ENCODE peak calls at places on chromosomes 11 and 22, in seven cellular contexts. W is pancreas; R is IMR-90; A is breast epithelium; H is CD4-positive, alpha-beta memory T cell; E is stomach; Q is adrenal gland. M is an unnamed sample. For H3K9me3, the result is how much of the 10 kb centered on the place peaks cover.

GRCh38 chr11:80163011-80163410 is 722.2 kb upstream of the TENM4 start:
- DNase-seq in W (no peak), R (peak), A (no peak), H (no peak), E (no peak), Q (no peak), M (no peak)

GRCh38 chr11:1927151-1928037 is 7.9 kb downstream of the TNNT3 start:
- DNase-seq in W (no peak), R (no peak), A (no peak), H (no peak), E (no peak), Q (no peak), M (no peak)

GRCh38 chr22:24426859-24427499 is 420 bp upstream of the ADORA2A start:
- DNase-seq in W (no peak), R (no peak), A (no peak), H (no peak), E (no peak), Q (no peak), M (peak)

GRCh38 chr11:127252321-127252720 is 251.8 kb upstream of the KIRREL3 start:
- DNase-seq in W (no peak), R (no peak), A (no peak), H (no peak), E (no peak), Q (no peak), M (no peak)

GRCh38 chr11:8732748-8733241 is 50.2 kb downstream of the RPL27A start:
- DNase-seq in W (peak), R (peak), A (no peak), H (no peak), E (peak), Q (peak), M (no peak)

GRCh38 chr22:50310949-50311444 is 3.6 kb upstream of the PLXNB2 start:
- DNase-seq in W (no peak), R (no peak), A (no peak), H (no peak), E (no peak), Q (no peak), M (no peak)

GRCh38 chr22:22908941-22909604 is 21.5 kb downstream of the IGLL5 start:
- DNase-seq in W (no peak), R (no peak), A (no peak), H (no peak), E (no peak), Q (no peak), M (no peak)

GRCh38 chr22:49768961-49769690 is 58.5 kb downstream of the BRD1 start:
- DNase-seq in W (no peak), R (peak), A (peak), H (no peak), E (no peak), Q (peak), M (no peak)

GRCh38 chr11:129061466-129062194 is 119.0 kb upstream of the TP53AIP1 start:
- DNase-seq in W (no peak), R (peak), A (no peak), H (no peak), E (no peak), Q (no peak), M (no peak)

GRCh38 chr11:33735426-33736147 is 636 bp downstream of the CD59 start:
- DNase-seq in W (peak), R (no peak), A (no peak), H (peak), E (peak), Q (peak), M (peak)

GRCh38 chr11:93921695-93922468 is 71.5 kb upstream of the VSTM5 start:
- DNase-seq in W (peak), R (peak), A (no peak), H (peak), E (peak), Q (peak), M (peak)

GRCh38 chr22:45341503-45341902 is 31.8 kb downstream of the FAM118A start:
- DNase-seq in W (no peak), R (no peak), A (no peak), H (peak), E (no peak), Q (no peak), M (no peak)

GRCh38 chr22:16563555-16564520 is 28.8 kb downstream of the CCT8L2 start:
- DNase-seq in W (no peak), R (no peak), A (no peak), H (no peak), E (no peak), Q (no peak), M (no peak)

GRCh38 chr22:20430641-20431519 is 6.7 kb downstream of the SCARF2 start:
- DNase-seq in W (no peak), R (no peak), A (no peak), H (peak), E (peak), Q (no peak), M (no peak)

GRCh38 chr11:119999220-119999619 is 138.7 kb downstream of the TRIM29 start:
- DNase-seq in W (no peak), R (no peak), A (no peak), H (no peak), E (no peak), Q (no peak), M (peak)

GRCh38 chr11:128933481-128934178 is 9.0 kb downstream of the TP53AIP1 start:
- DNase-seq in W (no peak), R (no peak), A (no peak), H (no peak), E (no peak), Q (no peak), M (no peak)

GRCh38 chr11:113384551-113384950 is 3.0 kb upstream of the ANKK1 start:
- DNase-seq in W (no peak), R (peak), A (no peak), H (no peak), E (no peak), Q (no peak), M (no peak)

GRCh38 chr11:72478596-72479143 is 44.3 kb upstream of the CLPB start:
- DNase-seq in W (no peak), R (no peak), A (no peak), H (no peak), E (no peak), Q (no peak), M (no peak)

GRCh38 chr11:60788401-60789110 is 3.4 kb downstream of the MS4A10 start:
- DNase-seq in W (no peak), R (no peak), A (no peak), H (no peak), E (no peak), Q (no peak), M (no peak)

GRCh38 chr11:66592457-66593302 is at the start of the genes CCDC87 and CCS:
- DNase-seq in W (peak), R (peak), A (peak), H (peak), E (peak), Q (peak), M (peak)

GRCh38 chr11:20020198-20020597 is 140.1 kb downstream of the DBX1 start:
- DNase-seq in W (no peak), R (no peak), A (no peak), H (no peak), E (no peak), Q (no peak), M (no peak)

GRCh38 chr22:41260871-41261270 is 20.1 kb upstream of the CHADL start:
- DNase-seq in W (no peak), R (no peak), A (no peak), H (no peak), E (no peak), Q (no peak), M (no peak)

GRCh38 chr11:15493066-15493465 is 378.3 kb downstream of the INSC start:
- DNase-seq in W (no peak), R (peak), A (no peak), H (no peak), E (no peak), Q (no peak), M (no peak)

GRCh38 chr11:133955091-133955846 is 1.5 kb downstream of the IGSF9B start:
- DNase-seq in W (no peak), R (no peak), A (no peak), H (peak), E (no peak), Q (peak), M (no peak)

GRCh38 chr11:67278939-67279588 is 10.0 kb upstream of the ANKRD13D start:
- DNase-seq in W (no peak), R (no peak), A (no peak), H (no peak), E (no peak), Q (no peak), M (no peak)

GRCh38 chr11:94201004-94201465 is 72.4 kb downstream of the PANX1 start:
- DNase-seq in W (no peak), R (peak), A (no peak), H (no peak), E (no peak), Q (no peak), M (no peak)

GRCh38 chr11:9687736-9688494 is 24.0 kb downstream of the SWAP70 start:
- DNase-seq in W (no peak), R (peak), A (no peak), H (no peak), E (peak), Q (no peak), M (no peak)

GRCh38 chr22:50691521-50691920 is 18.9 kb downstream of the SHANK3 start:
- DNase-seq in W (no peak), R (peak), A (no peak), H (peak), E (no peak), Q (peak), M (peak)

GRCh38 chr11:12179521-12179920 is 69.1 kb downstream of the MICAL2 start:
- DNase-seq in W (no peak), R (no peak), A (no peak), H (no peak), E (no peak), Q (no peak), M (no peak)

GRCh38 chr11:34682822-34683221 is 61.9 kb downstream of the EHF start:
- DNase-seq in W (no peak), R (peak), A (no peak), H (no peak), E (no peak), Q (no peak), M (no peak)

GRCh38 chr11:76656571-76657081 is 13.9 kb downstream of the LRRC32 start:
- DNase-seq in W (no peak), R (no peak), A (peak), H (no peak), E (peak), Q (no peak), M (no peak)

GRCh38 chr22:29117799-29118477 is 45.1 kb downstream of the KREMEN1 start:
- DNase-seq in W (no peak), R (peak), A (no peak), H (no peak), E (no peak), Q (no peak), M (no peak)

GRCh38 chr11:69215784-69216415 is 60.2 kb downstream of the SMIM38 start:
- DNase-seq in W (no peak), R (peak), A (peak), H (no peak), E (peak), Q (peak), M (no peak)

GRCh38 chr11:133383689-133384088 is 148.6 kb downstream of the OPCML start:
- DNase-seq in W (no peak), R (no peak), A (no peak), H (no peak), E (no peak), Q (no peak), M (no peak)

GRCh38 chr11:2383823-2384722 is 7.0 kb downstream of the CD81 start:
- DNase-seq in W (no peak), R (no peak), A (no peak), H (peak), E (no peak), Q (no peak), M (peak)

GRCh38 chr11:26621147-26621546 is 49.1 kb upstream of the MUC15 start:
- DNase-seq in W (no peak), R (peak), A (no peak), H (no peak), E (no peak), Q (no peak), M (no peak)

GRCh38 chr11:70709596-70709995 is 311.3 kb downstream of the CTTN start:
- DNase-seq in W (no peak), R (no peak), A (no peak), H (no peak), E (no peak), Q (no peak), M (no peak)

GRCh38 chr11:70710192-70710965 is 312.1 kb downstream of the CTTN start:
- DNase-seq in W (no peak), R (no peak), A (no peak), H (no peak), E (no peak), Q (no peak), M (no peak)

GRCh38 chr11:70712471-70712870 is 314.1 kb downstream of the CTTN start:
- DNase-seq in W (no peak), R (no peak), A (no peak), H (no peak), E (no peak), Q (peak), M (no peak)

GRCh38 chr11:70711911-70712185 is 313.5 kb downstream of the CTTN start:
- DNase-seq in W (no peak), R (no peak), A (no peak), H (no peak), E (no peak), Q (no peak), M (no peak)

DNA sequence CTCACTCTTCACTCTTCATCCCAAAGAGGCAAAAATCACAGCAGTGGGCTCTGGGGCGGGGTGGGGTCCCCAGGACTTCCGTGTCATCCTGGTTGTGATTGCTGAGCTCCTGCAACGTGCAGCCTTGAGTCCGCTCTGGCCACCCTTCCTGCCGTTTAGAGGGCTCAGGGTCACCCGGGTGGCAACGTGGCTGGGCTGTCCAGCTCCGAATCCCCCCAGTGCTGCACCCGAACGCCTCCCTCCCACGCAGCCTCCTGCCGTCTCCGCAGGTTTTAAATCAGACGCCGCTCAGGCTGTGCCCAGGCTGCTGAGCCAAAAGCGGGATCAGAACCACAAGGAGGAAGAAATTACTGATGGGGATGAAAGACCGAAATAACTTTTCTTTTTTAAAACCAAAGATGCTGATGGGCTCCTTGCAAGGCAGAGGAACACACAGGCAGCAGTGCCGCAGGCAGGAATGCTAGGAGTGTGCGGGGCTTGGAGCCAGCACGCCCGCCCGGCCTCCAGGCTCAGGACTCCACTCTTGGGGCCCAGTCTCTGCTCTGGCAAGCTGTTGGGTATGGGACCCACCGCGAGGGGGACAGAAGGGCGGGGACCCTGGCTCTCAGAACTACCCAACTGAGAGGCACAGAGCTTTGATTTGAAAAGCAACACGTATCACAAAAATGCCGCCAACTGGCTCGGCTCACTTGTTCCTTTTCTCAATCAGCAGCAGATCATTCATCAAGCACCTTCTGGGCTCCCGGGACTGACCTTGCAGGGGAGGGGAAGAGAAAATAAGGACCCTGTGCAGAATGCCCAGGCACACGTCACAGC is 313.0 kb downstream of the CTTN start:
- DNase-seq in W (no peak), R (no peak), A (no peak), H (no peak), E (no peak), Q (no peak), M (no peak)
- H3K9me3 ChIP-seq in W (under half), R (under half), A (under half), H (under half), E (under half), Q (under half), M (under half)

GRCh38 chr11:115504279-115505158 is at the start of gene CADM1:
- DNase-seq in W (peak), R (peak), A (peak), H (peak), E (peak), Q (peak), M (peak)
- H3K27ac ChIP-seq in W (peak), R (peak), A (peak), H (no peak), E (peak), Q (peak), M (peak)

GRCh38 chr22:48662476-48663150 is 1165.1 kb downstream of the BRD1 start:
- DNase-seq in W (no peak), R (no peak), A (no peak), H (no peak), E (no peak), Q (no peak), M (no peak)

GRCh38 chr22:48663297-48663696 is 1164.4 kb downstream of the BRD1 start:
- DNase-seq in W (no peak), R (no peak), A (no peak), H (no peak), E (no peak), Q (no peak), M (peak)

GRCh38 chr22:48665286-48666010 is 1162.2 kb downstream of the BRD1 start:
- DNase-seq in W (no peak), R (no peak), A (no peak), H (no peak), E (no peak), Q (no peak), M (no peak)

GRCh38 chr22:48666620-48667019 is 1161.1 kb downstream of the BRD1 start:
- DNase-seq in W (no peak), R (no peak), A (no peak), H (no peak), E (no peak), Q (no peak), M (no peak)

DNA sequence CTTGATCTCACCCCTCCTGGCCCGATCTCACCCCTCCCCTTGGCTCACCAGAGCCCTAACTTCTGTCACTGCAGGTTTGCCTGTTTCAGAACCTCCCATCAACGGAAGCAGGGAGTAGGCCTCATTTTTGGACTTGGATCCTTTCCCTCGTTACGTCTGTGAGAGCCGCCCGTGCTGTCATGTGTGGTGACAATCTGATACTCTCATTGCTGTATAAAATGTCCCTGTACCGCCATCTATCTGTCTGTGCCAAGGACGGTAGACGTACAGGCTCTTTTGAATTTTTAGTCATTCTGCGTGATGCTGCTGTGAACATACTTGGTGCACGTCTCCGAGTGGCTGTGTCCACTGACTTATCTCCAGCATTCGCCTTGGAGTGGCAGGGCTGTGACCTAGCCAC is 1163.1 kb downstream of the BRD1 start:
- DNase-seq in W (no peak), R (no peak), A (no peak), H (no peak), E (no peak), Q (no peak), M (no peak)
- H3K9me3 ChIP-seq in W (under half), R (under half), A (under half), H (under half), E (under half), Q (under half), M (under half)

DNA sequence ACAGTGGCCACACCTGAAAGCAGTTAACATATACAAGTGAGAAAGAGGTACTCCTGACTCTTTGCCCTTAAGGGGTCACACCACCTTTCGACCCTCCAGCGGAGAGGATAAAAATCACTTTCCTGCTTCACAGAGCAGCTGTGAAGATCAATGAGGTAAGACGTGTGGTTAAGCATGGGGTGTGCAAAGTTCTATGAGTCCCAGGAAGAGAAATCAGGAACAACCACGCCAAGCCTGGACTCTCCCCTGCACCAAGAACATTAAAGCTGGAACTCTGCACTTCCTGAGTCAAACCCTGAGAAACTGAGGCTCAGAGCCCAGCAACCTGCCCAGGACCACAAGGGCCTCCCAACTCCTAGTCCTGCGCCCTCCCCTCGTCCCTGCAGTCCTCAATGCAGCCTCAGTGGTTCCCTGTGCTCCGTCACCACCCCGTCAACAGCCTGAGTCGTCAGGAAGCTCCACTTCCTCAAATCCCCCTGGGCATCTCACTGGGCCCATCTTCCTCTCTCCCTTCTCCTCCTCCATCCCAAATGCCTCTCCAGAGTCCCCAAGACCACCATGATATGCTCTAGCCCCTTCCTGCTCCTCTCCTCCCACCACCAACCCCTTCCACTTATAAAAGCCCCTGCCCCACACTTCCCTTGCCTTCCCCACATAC is 17.7 kb downstream of the TNKS1BP1 start:
- DNase-seq in W (no peak), R (no peak), A (no peak), H (no peak), E (no peak), Q (no peak), M (no peak)
- H3K27ac ChIP-seq in W (no peak), R (no peak), A (no peak), H (no peak), E (peak), Q (no peak), M (no peak)